ENCODE peak calls at places on chromosomes 16 and 17, in seven cellular contexts. D, P, W, R, U, Y and C are unnamed samples. For H3K9me3 and H3K27me3, the result is how much of the 10 kb centered on the place peaks cover.

GRCh38 chr17:7523033-7523432 is 25.8 kb upstream of the TNFSF12 start:
- DNase-seq in D (peak), R (no peak), P (peak), U (no peak), Y (no peak), W (no peak), C (peak)

GRCh38 chr16:89841275-89841674 is 13.0 kb downstream of the SPIRE2 start:
- DNase-seq in R (no peak), P (peak), Y (no peak), W (no peak), U (no peak), D (no peak), C (peak)

GRCh38 chr17:57528084-57528451 is 217.0 kb downstream of the CCDC182 start:
- DNase-seq in P (no peak), Y (no peak), U (no peak), W (no peak), D (no peak), R (no peak), C (no peak)

GRCh38 chr16:962901-963814 is 7.6 kb downstream of the LMF1 start:
- DNase-seq in W (no peak), U (no peak), Y (no peak), R (no peak), D (peak), P (no peak), C (no peak)

GRCh38 chr17:28372203-28372944 is 880 bp downstream of the SARM1 start:
- DNase-seq in P (no peak), R (no peak), Y (peak), D (peak), U (no peak), W (no peak), C (no peak)

GRCh38 chr17:41657164-41657754 is 31.4 kb upstream of the EIF1 start:
- DNase-seq in D (peak), P (no peak), U (no peak), W (no peak), Y (no peak), R (no peak), C (no peak)

GRCh38 chr17:73820686-73821448 is 176.6 kb upstream of the SDK2 start:
- DNase-seq in W (no peak), R (no peak), U (no peak), Y (peak), D (no peak), P (no peak), C (no peak)

GRCh38 chr16:84825896-84826557 is 6.2 kb downstream of the CRISPLD2 start:
- DNase-seq in P (no peak), R (no peak), Y (peak), D (no peak), W (no peak), U (no peak), C (no peak)

GRCh38 chr17:1577657-1578428 is 15.3 kb upstream of the PITPNA start:
- DNase-seq in D (peak), W (no peak), U (no peak), P (no peak), R (no peak), Y (no peak), C (no peak)

GRCh38 chr17:16479264-16479663 is 12.7 kb downstream of the LRRC75A start:
- DNase-seq in P (no peak), D (no peak), Y (no peak), W (no peak), R (no peak), U (no peak), C (no peak)

GRCh38 chr17:33057564-33057963 is 65.9 kb downstream of the SPACA3 start:
- DNase-seq in D (no peak), R (no peak), P (no peak), W (no peak), Y (no peak), U (no peak), C (no peak)

GRCh38 chr17:43068570-43069367 is 43.7 kb downstream of the RND2 start:
- DNase-seq in U (no peak), D (no peak), P (no peak), W (no peak), Y (no peak), R (no peak), C (no peak)

GRCh38 chr17:19370493-19370960 is 7.8 kb upstream of the MAPK7 start:
- DNase-seq in Y (no peak), W (no peak), R (no peak), P (no peak), D (peak), U (peak), C (no peak)

GRCh38 chr17:55348749-55349354 is 72.8 kb downstream of the MMD start:
- DNase-seq in W (no peak), U (peak), P (peak), R (no peak), D (no peak), Y (peak), C (peak)

GRCh38 chr16:27924411-27925118 is 138.9 kb downstream of the GSG1L start:
- DNase-seq in R (no peak), Y (peak), U (no peak), W (no peak), P (no peak), D (no peak), C (no peak)

GRCh38 chr17:58305626-58306025 is 23.0 kb downstream of the TSPOAP1 start:
- DNase-seq in W (no peak), U (no peak), D (no peak), Y (no peak), P (peak), R (no peak), C (no peak)

GRCh38 chr16:19875900-19876299 is 8.7 kb downstream of the GPRC5B start:
- DNase-seq in P (no peak), U (no peak), W (no peak), R (no peak), D (no peak), Y (no peak), C (no peak)

GRCh38 chr17:81259058-81259605 is 20.0 kb downstream of the NDUFAF8 start:
- DNase-seq in D (no peak), Y (no peak), U (no peak), R (no peak), W (no peak), P (no peak), C (no peak)

GRCh38 chr17:40735016-40735415 is 20.1 kb downstream of the KRT25 start:
- DNase-seq in P (no peak), W (no peak), U (no peak), Y (no peak), D (no peak), R (no peak), C (no peak)

GRCh38 chr16:73056911-73057310 is 9.0 kb upstream of the ZFHX3 start:
- DNase-seq in W (no peak), Y (no peak), U (no peak), R (no peak), P (no peak), D (no peak), C (no peak)

GRCh38 chr16:24741862-24742261 is 12.4 kb downstream of the TNRC6A start:
- DNase-seq in W (no peak), P (no peak), D (no peak), R (no peak), Y (no peak), U (no peak), C (no peak)

GRCh38 chr16:9151074-9151473 is 59.6 kb downstream of the HAPSTR1 start:
- DNase-seq in R (no peak), U (no peak), D (no peak), P (no peak), Y (no peak), W (no peak), C (no peak)

GRCh38 chr17:19958023-19958422 is 19.6 kb downstream of the AKAP10 start:
- DNase-seq in R (no peak), D (no peak), P (no peak), U (no peak), W (no peak), Y (peak), C (no peak)

GRCh38 chr17:15092762-15093161 is 172.4 kb downstream of the PMP22 start:
- DNase-seq in D (no peak), P (no peak), W (no peak), R (no peak), Y (peak), U (no peak), C (no peak)

GRCh38 chr16:28981517-28981916 is 3.3 kb upstream of the LAT start:
- DNase-seq in Y (no peak), P (peak), R (no peak), U (no peak), D (no peak), W (no peak), C (no peak)

GRCh38 chr17:71748872-71749271 is 371.9 kb upstream of the SOX9 start:
- DNase-seq in R (no peak), Y (no peak), D (no peak), P (no peak), W (no peak), U (no peak), C (no peak)

GRCh38 chr17:46175891-46176290 is 17.3 kb downstream of the KANSL1 start:
- DNase-seq in P (no peak), D (no peak), R (no peak), U (no peak), W (no peak), Y (peak), C (no peak)

GRCh38 chr16:3096362-3096761 is 2.7 kb downstream of the ZSCAN10 start:
- DNase-seq in R (no peak), P (no peak), U (no peak), Y (no peak), D (peak), W (no peak), C (no peak)

DNA sequence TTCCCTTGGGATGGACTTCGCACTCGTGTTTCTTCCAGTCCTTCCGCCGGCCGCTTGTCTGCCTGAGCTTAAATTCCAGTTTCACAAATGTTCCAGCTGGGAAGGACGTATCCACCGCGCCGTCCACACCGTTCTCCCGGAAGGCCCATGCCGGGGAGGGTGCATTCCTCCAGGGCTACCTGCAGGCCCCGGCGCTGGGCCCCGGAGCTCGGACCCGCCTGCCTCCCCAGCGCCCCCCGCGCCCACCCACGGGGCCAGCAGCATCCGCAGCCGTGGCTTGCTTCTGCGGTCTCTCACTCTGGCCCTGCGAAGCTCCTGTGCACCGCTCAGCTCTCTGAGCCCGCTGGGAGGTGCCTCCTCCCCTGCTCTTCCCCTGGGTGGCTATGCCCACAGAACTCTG is 2084.1 kb downstream of the TP53TG3F start:
- DNase-seq in U (no peak), P (no peak), Y (no peak), D (no peak), R (no peak), W (no peak), C (no peak)
- H3K9me3 ChIP-seq in U (under half), P (under half), Y (under half), D (under half), R (under half), W (under half), C (under half)

GRCh38 chr16:87607223-87607622 is 4.9 kb downstream of the JPH3 start:
- DNase-seq in U (no peak), Y (no peak), D (no peak), R (no peak), W (no peak), P (no peak), C (no peak)

GRCh38 chr16:87603684-87604571 is 1.6 kb downstream of the JPH3 start:
- DNase-seq in R (no peak), D (no peak), Y (no peak), P (no peak), W (no peak), U (no peak), C (no peak)

GRCh38 chr16:87602821-87603683 is 744 bp downstream of the JPH3 start:
- DNase-seq in D (no peak), Y (no peak), P (no peak), U (no peak), W (no peak), R (no peak), C (no peak)

GRCh38 chr16:87602005-87602790 is at the start of gene JPH3:
- DNase-seq in U (no peak), R (no peak), W (no peak), D (no peak), P (no peak), Y (no peak), C (no peak)

GRCh38 chr16:87604572-87605135 is 2.3 kb downstream of the JPH3 start:
- DNase-seq in D (no peak), P (no peak), W (no peak), U (no peak), Y (no peak), R (no peak), C (no peak)
- H3K27me3 ChIP-seq in D (half or more), P (under half), W (under half), U (half or more), Y (under half), R (under half), C (half or more)

GRCh38 chr16:35187665-35188225 is 1728.3 kb downstream of the TP53TG3F start:
- DNase-seq in U (no peak), W (no peak), D (no peak), Y (no peak), R (no peak), P (no peak), C (no peak)
- H3K9me3 ChIP-seq in U (under half), W (under half), D (half or more), Y (under half), R (under half), P (under half), C (under half)

GRCh38 chr17:61410100-61410551 is 10.5 kb downstream of the TBX2 start:
- DNase-seq in U (peak), D (peak), P (no peak), R (no peak), Y (no peak), W (peak), C (no peak)

GRCh38 chr17:61411944-61412859 is 12.6 kb downstream of the TBX2 start:
- DNase-seq in P (peak), R (no peak), D (peak), W (peak), Y (peak), U (peak), C (peak)

GRCh38 chr17:61412860-61413653 is 13.4 kb downstream of the TBX2 start:
- DNase-seq in Y (no peak), P (peak), U (peak), R (no peak), D (no peak), W (peak), C (no peak)

GRCh38 chr17:61410555-61411089 is 11.0 kb downstream of the TBX2 start:
- DNase-seq in U (peak), W (peak), P (no peak), Y (peak), R (no peak), D (peak), C (peak)

GRCh38 chr17:61411114-61411943 is 11.7 kb downstream of the TBX2 start:
- DNase-seq in Y (peak), R (no peak), P (no peak), W (peak), D (peak), U (peak), C (no peak)
- H3K27me3 ChIP-seq in Y (under half), R (under half), P (under half), W (under half), D (half or more), U (under half), C (under half)

DNA sequence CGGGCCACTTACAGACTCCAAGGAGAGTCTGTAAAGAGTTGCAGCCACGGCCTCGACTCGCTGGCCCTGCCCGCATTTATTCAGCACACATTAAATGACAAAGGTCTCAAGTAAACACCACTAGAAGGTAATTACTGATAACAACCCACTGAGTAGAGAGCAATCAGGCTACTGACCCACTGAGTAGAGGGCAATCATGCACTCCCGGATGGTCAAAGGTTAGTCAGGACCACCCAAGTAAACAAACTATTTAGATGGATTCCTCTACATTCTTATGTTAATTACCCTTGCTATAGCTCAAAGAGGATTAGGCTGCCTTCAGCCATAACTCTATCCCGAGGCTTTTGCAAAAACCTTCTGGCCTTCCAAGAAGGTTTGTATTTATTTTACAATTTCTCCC is 30.7 kb upstream of the ZNF267 start:
- DNase-seq in P (no peak), U (no peak), Y (no peak), R (no peak), W (no peak), D (no peak), C (no peak)
- H3K9me3 ChIP-seq in P (under half), U (under half), Y (under half), R (under half), W (under half), D (half or more), C (under half)

GRCh38 chr17:38561416-38562214 is 44.1 kb downstream of the SRCIN1 start:
- DNase-seq in W (no peak), R (no peak), P (no peak), U (no peak), D (no peak), Y (no peak), C (no peak)
- H3K27me3 ChIP-seq in W (under half), R (under half), P (under half), U (half or more), D (half or more), Y (half or more), C (half or more)